ENCODE peak calls at places on chromosomes 1 and 21, in seven cellular contexts. N is hepatocyte; X is NCI-H345; L is T follicular helper cell; P is GM04504; J is astrocyte of the cerebellum; T is activated CD4-positive, alpha-beta T cell treated with anti-CD3 and anti-CD28 coated beads for 24 hours. D is an unnamed sample.

GRCh38 chr1:242056988-242057744 is 58.3 kb upstream of the MAP1LC3C start:
- DNase-seq in P (no peak), X (no peak), T (no peak), N (no peak), L (no peak), J (no peak), D (no peak)

GRCh38 chr1:160363951-160364350 is 2.9 kb upstream of the NHLH1 start:
- DNase-seq in T (no peak), J (no peak), P (no peak), L (no peak), N (no peak), X (no peak), D (no peak)

GRCh38 chr21:34126269-34126668 is 52.9 kb downstream of the MRPS6 start:
- DNase-seq in X (no peak), L (peak), J (peak), T (no peak), P (peak), N (peak), D (no peak)

GRCh38 chr1:198741744-198742143 is 102.9 kb downstream of the PTPRC start:
- DNase-seq in L (no peak), T (no peak), P (no peak), N (no peak), J (no peak), X (no peak), D (no peak)

GRCh38 chr1:73781257-73781656 is 416.7 kb downstream of the LRRIQ3 start:
- DNase-seq in T (no peak), P (no peak), J (no peak), X (no peak), N (peak), L (no peak), D (no peak)

GRCh38 chr1:45037456-45037855 is 25.4 kb downstream of the UROD start:
- DNase-seq in J (no peak), N (peak), T (no peak), L (no peak), P (no peak), X (no peak), D (no peak)

GRCh38 chr1:150537732-150538684 is 11.2 kb upstream of the ADAMTSL4 start:
- DNase-seq in T (no peak), N (peak), J (no peak), L (no peak), P (peak), X (no peak), D (no peak)

GRCh38 chr1:82565146-82565545 is 764.4 kb downstream of the ADGRL2 start:
- DNase-seq in X (no peak), P (peak), L (no peak), N (peak), T (no peak), J (peak), D (no peak)

GRCh38 chr1:48227165-48228013 is 4.9 kb downstream of the SLC5A9 start:
- DNase-seq in T (no peak), L (no peak), J (no peak), P (no peak), N (no peak), X (no peak), D (no peak)

GRCh38 chr1:109240158-109241152 is 8.9 kb upstream of the CELSR2 start:
- DNase-seq in J (no peak), X (peak), P (peak), T (no peak), L (no peak), N (no peak), D (no peak)

GRCh38 chr1:83901547-83902155 is 97.3 kb downstream of the TTLL7 start:
- DNase-seq in P (peak), J (no peak), T (no peak), X (peak), N (peak), L (no peak), D (no peak)

GRCh38 chr1:203559523-203559922 is 65.6 kb downstream of the OPTC start:
- DNase-seq in X (no peak), T (no peak), J (no peak), P (no peak), N (no peak), L (no peak), D (no peak)

GRCh38 chr21:34630536-34631143 is 15.7 kb upstream of the RCAN1 start:
- DNase-seq in X (peak), J (peak), N (peak), P (no peak), T (no peak), L (no peak), D (peak)

GRCh38 chr1:53090227-53091147 is 28.5 kb downstream of the PODN start:
- DNase-seq in X (no peak), J (no peak), T (no peak), L (no peak), P (no peak), N (no peak), D (no peak)

GRCh38 chr1:155650231-155650757 is 38.3 kb downstream of the YY1AP1 start:
- DNase-seq in N (no peak), L (no peak), X (no peak), P (no peak), T (no peak), J (no peak), D (no peak)

GRCh38 chr1:216723274-216723780 is at the start of gene ESRRG:
- DNase-seq in L (no peak), X (peak), N (peak), J (no peak), P (no peak), T (no peak), D (peak)

GRCh38 chr21:41953831-41954653 is at the start of gene C2CD2:
- DNase-seq in X (peak), L (no peak), P (peak), T (peak), J (no peak), N (peak), D (peak)

GRCh38 chr1:233367057-233367759 is 39.7 kb downstream of the MAP3K21 start:
- DNase-seq in L (no peak), P (no peak), X (no peak), T (no peak), J (peak), N (no peak), D (no peak)

GRCh38 chr1:101144868-101145808 is 91.7 kb upstream of the S1PR1 start:
- DNase-seq in T (no peak), X (no peak), P (no peak), N (peak), L (no peak), J (no peak), D (no peak)

GRCh38 chr1:170114916-170115315 is 30.8 kb upstream of the NTMT2 start:
- DNase-seq in N (peak), L (no peak), X (no peak), J (peak), T (no peak), P (no peak), D (no peak)

GRCh38 chr1:20593766-20594165 is 4.9 kb downstream of the CDA start:
- DNase-seq in L (no peak), X (no peak), N (no peak), T (no peak), P (no peak), J (no peak), D (no peak)

GRCh38 chr1:172537827-172538391 is 5.0 kb downstream of the SUCO start:
- DNase-seq in N (no peak), P (no peak), T (no peak), J (no peak), X (no peak), L (no peak), D (no peak)

GRCh38 chr1:114274621-114275317 is 121.1 kb upstream of the SYT6 start:
- DNase-seq in L (no peak), J (no peak), N (no peak), P (no peak), T (no peak), X (no peak), D (no peak)

GRCh38 chr1:55337801-55338447 is 122.8 kb upstream of the USP24 start:
- DNase-seq in T (no peak), N (peak), L (no peak), P (peak), X (peak), J (peak), D (no peak)

GRCh38 chr21:45257673-45258341 is 29.9 kb downstream of the POFUT2 start:
- DNase-seq in L (no peak), N (no peak), T (no peak), P (no peak), X (no peak), J (no peak), D (no peak)

GRCh38 chr1:218209351-218209861 is 75.7 kb upstream of the RRP15 start:
- DNase-seq in P (peak), T (no peak), J (no peak), L (no peak), X (no peak), N (no peak), D (no peak)

GRCh38 chr21:14403681-14404318 is 20.9 kb upstream of the HSPA13 start:
- DNase-seq in L (no peak), J (peak), X (peak), P (peak), T (no peak), N (peak), D (no peak)

GRCh38 chr1:97796716-97797115 is 124.1 kb downstream of the DPYD start:
- DNase-seq in N (no peak), J (no peak), T (no peak), L (no peak), P (no peak), X (peak), D (no peak)

D was measured in neural crest cell.